ENCODE peak calls at places on chromosome 22, in six cellular contexts. One of them, this sample, is unnamed. For H3K36me3, the result is how much of the 10 kb centered on the place peaks cover.

GRCh38 chr22:50422046-50422445 is 52.8 kb downstream of the SBF1 start:
- DNase-seq in IMR-90: no peak
- DNase-seq in mesendoderm: no peak
- DNase-seq in neuronal stem cell: no peak
- DNase-seq in H1: no peak
- DNase-seq in trophoblast cell: no peak
- DNase-seq in this sample: no peak

GRCh38 chr22:30362632-30363281 is 6.0 kb downstream of the CCDC157 start:
- DNase-seq in IMR-90: no peak
- DNase-seq in mesendoderm: peak
- DNase-seq in neuronal stem cell: no peak
- DNase-seq in H1: no peak
- DNase-seq in trophoblast cell: peak
- DNase-seq in this sample: no peak

GRCh38 chr22:49031746-49032330 is 795.8 kb downstream of the BRD1 start:
- DNase-seq in IMR-90: no peak
- DNase-seq in mesendoderm: no peak
- DNase-seq in neuronal stem cell: no peak
- DNase-seq in H1: no peak
- DNase-seq in trophoblast cell: no peak
- DNase-seq in this sample: no peak

GRCh38 chr22:39839917-39840510 is 53.5 kb downstream of the ENTHD1 start:
- DNase-seq in IMR-90: no peak
- DNase-seq in mesendoderm: no peak
- DNase-seq in neuronal stem cell: no peak
- DNase-seq in H1: no peak
- DNase-seq in trophoblast cell: no peak
- DNase-seq in this sample: no peak

GRCh38 chr22:24926849-24927579 is 19.5 kb downstream of the LHFPL7 start:
- DNase-seq in IMR-90: no peak
- DNase-seq in mesendoderm: no peak
- DNase-seq in neuronal stem cell: no peak
- DNase-seq in H1: no peak
- DNase-seq in trophoblast cell: no peak
- DNase-seq in this sample: peak

GRCh38 chr22:49382451-49382735 is 445.3 kb downstream of the BRD1 start:
- DNase-seq in IMR-90: no peak
- DNase-seq in mesendoderm: no peak
- DNase-seq in neuronal stem cell: no peak
- DNase-seq in H1: no peak
- DNase-seq in trophoblast cell: no peak
- DNase-seq in this sample: no peak

GRCh38 chr22:23520875-23521441 is 59.1 kb downstream of the IGLL1 start:
- DNase-seq in IMR-90: peak
- DNase-seq in mesendoderm: no peak
- DNase-seq in neuronal stem cell: peak
- DNase-seq in H1: no peak
- DNase-seq in trophoblast cell: no peak
- DNase-seq in this sample: peak

GRCh38 chr22:27718186-27719032 is 83.1 kb downstream of the MN1 start:
- DNase-seq in IMR-90: peak
- DNase-seq in mesendoderm: peak
- DNase-seq in neuronal stem cell: no peak
- DNase-seq in H1: no peak
- DNase-seq in trophoblast cell: peak
- DNase-seq in this sample: peak

GRCh38 chr22:22346401-22347107 is 102.0 kb downstream of the VPREB1 start:
- DNase-seq in IMR-90: no peak
- DNase-seq in mesendoderm: no peak
- DNase-seq in neuronal stem cell: no peak
- DNase-seq in H1: no peak
- DNase-seq in trophoblast cell: no peak
- DNase-seq in this sample: no peak

GRCh38 chr22:40533712-40534378 is 102.7 kb downstream of the MRTFA start:
- DNase-seq in IMR-90: peak
- DNase-seq in mesendoderm: peak
- DNase-seq in neuronal stem cell: no peak
- DNase-seq in H1: no peak
- DNase-seq in trophoblast cell: no peak
- DNase-seq in this sample: peak

GRCh38 chr22:40320687-40321086 is 25.6 kb upstream of the ADSL start:
- DNase-seq in IMR-90: no peak
- DNase-seq in mesendoderm: no peak
- DNase-seq in neuronal stem cell: no peak
- DNase-seq in H1: no peak
- DNase-seq in trophoblast cell: no peak
- DNase-seq in this sample: no peak

GRCh38 chr22:37442537-37442936 is 15.3 kb upstream of the ELFN2 start:
- DNase-seq in IMR-90: peak
- DNase-seq in mesendoderm: no peak
- DNase-seq in neuronal stem cell: no peak
- DNase-seq in H1: no peak
- DNase-seq in trophoblast cell: no peak
- DNase-seq in this sample: peak

GRCh38 chr22:44329179-44329796 is 16.5 kb upstream of the SHISAL1 start:
- DNase-seq in IMR-90: peak
- DNase-seq in mesendoderm: no peak
- DNase-seq in neuronal stem cell: no peak
- DNase-seq in H1: no peak
- DNase-seq in trophoblast cell: no peak
- DNase-seq in this sample: no peak

GRCh38 chr22:50031189-50032091 is 18.9 kb upstream of the IL17REL start:
- DNase-seq in IMR-90: no peak
- DNase-seq in mesendoderm: no peak
- DNase-seq in neuronal stem cell: no peak
- DNase-seq in H1: no peak
- DNase-seq in trophoblast cell: no peak
- DNase-seq in this sample: no peak

GRCh38 chr22:23862103-23862502 is 4.4 kb downstream of the SLC2A11 start:
- DNase-seq in IMR-90: peak
- DNase-seq in mesendoderm: peak
- DNase-seq in neuronal stem cell: no peak
- DNase-seq in H1: no peak
- DNase-seq in trophoblast cell: no peak
- DNase-seq in this sample: peak

GRCh38 chr22:37148031-37148651 is 1.6 kb downstream of the IL2RB start:
- DNase-seq in IMR-90: no peak
- DNase-seq in mesendoderm: no peak
- DNase-seq in neuronal stem cell: no peak
- DNase-seq in H1: no peak
- DNase-seq in trophoblast cell: no peak
- DNase-seq in this sample: no peak

GRCh38 chr22:29072193-29072978 is 449 bp upstream of the KREMEN1 start:
- DNase-seq in IMR-90: peak
- DNase-seq in mesendoderm: peak
- DNase-seq in neuronal stem cell: peak
- DNase-seq in H1: peak
- DNase-seq in trophoblast cell: peak
- DNase-seq in this sample: peak

GRCh38 chr22:24486501-24486921 is 8.6 kb upstream of the UPB1 start:
- DNase-seq in IMR-90: peak
- DNase-seq in mesendoderm: no peak
- DNase-seq in neuronal stem cell: no peak
- DNase-seq in H1: no peak
- DNase-seq in trophoblast cell: no peak
- DNase-seq in this sample: peak

GRCh38 chr22:29306830-29307657 is 594 bp downstream of the GAS2L1 start:
- DNase-seq in IMR-90: peak
- DNase-seq in mesendoderm: peak
- DNase-seq in neuronal stem cell: peak
- DNase-seq in H1: no peak
- DNase-seq in trophoblast cell: peak
- DNase-seq in this sample: peak

GRCh38 chr22:44577391-44578114 is 79.5 kb upstream of the RTL6 start:
- DNase-seq in IMR-90: no peak
- DNase-seq in mesendoderm: no peak
- DNase-seq in neuronal stem cell: no peak
- DNase-seq in H1: no peak
- DNase-seq in trophoblast cell: no peak
- DNase-seq in this sample: no peak

GRCh38 chr22:37428649-37429586 is 1.6 kb upstream of the ELFN2 start:
- DNase-seq in IMR-90: peak
- DNase-seq in mesendoderm: peak
- DNase-seq in neuronal stem cell: peak
- DNase-seq in H1: peak
- DNase-seq in trophoblast cell: no peak
- DNase-seq in this sample: peak

GRCh38 chr22:44702479-44703219 is 645 bp downstream of the PRR5 start:
- DNase-seq in IMR-90: peak
- DNase-seq in mesendoderm: peak
- DNase-seq in neuronal stem cell: peak
- DNase-seq in H1: no peak
- DNase-seq in trophoblast cell: peak
- DNase-seq in this sample: peak

GRCh38 chr22:44685384-44686056 is 16.5 kb upstream of the PRR5 start:
- DNase-seq in IMR-90: peak
- DNase-seq in mesendoderm: peak
- DNase-seq in neuronal stem cell: no peak
- DNase-seq in H1: no peak
- DNase-seq in trophoblast cell: no peak
- DNase-seq in this sample: peak

GRCh38 chr22:31045900-31046587 is 35.1 kb upstream of the SMTN start:
- DNase-seq in IMR-90: no peak
- DNase-seq in mesendoderm: no peak
- DNase-seq in neuronal stem cell: no peak
- DNase-seq in H1: no peak
- DNase-seq in trophoblast cell: no peak
- DNase-seq in this sample: peak

GRCh38 chr22:22720201-22720723 is 75.8 kb downstream of the GGTLC2 start:
- DNase-seq in IMR-90: peak
- DNase-seq in mesendoderm: peak
- DNase-seq in neuronal stem cell: peak
- DNase-seq in H1: no peak
- DNase-seq in trophoblast cell: peak
- DNase-seq in this sample: peak

DNA sequence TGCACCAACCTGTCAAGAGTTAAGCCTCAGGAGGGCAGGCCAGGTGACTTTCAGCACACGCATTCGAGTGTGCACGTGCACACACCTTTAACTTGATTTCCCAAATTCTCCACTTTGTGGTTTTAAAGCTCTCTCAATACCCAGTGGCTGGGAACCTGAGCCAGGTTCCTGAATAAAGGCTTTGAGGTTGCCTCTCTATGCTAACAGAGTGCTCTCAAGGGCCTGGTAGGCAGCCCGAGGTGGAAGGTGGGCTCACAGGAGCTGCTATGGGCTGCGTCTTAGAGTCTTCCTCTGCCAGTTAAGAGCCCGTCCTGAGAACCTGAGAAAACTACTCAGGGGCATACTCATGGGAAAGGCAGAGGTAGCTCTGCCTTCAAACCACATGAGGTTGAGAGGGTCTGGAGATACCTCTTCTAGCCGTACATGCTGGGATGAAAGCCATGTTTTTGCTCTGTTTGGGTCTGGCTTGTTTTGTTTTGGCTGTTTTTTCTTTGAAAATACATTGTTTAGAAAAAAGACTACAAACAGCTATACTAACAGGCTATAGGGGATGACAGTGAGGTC is 11.6 kb upstream of the SERPIND1 start:
- DNase-seq in IMR-90: no peak
- DNase-seq in mesendoderm: no peak
- DNase-seq in neuronal stem cell: no peak
- DNase-seq in H1: no peak
- DNase-seq in trophoblast cell: no peak
- DNase-seq in this sample: no peak
- H3K36me3 ChIP-seq in IMR-90: under half
- H3K36me3 ChIP-seq in mesendoderm: under half
- H3K36me3 ChIP-seq in neuronal stem cell: under half
- H3K36me3 ChIP-seq in H1: under half
- H3K36me3 ChIP-seq in trophoblast cell: under half
- H3K36me3 ChIP-seq in this sample: half or more

GRCh38 chr22:46673205-46673604 is 53.0 kb downstream of the GRAMD4 start:
- DNase-seq in IMR-90: no peak
- DNase-seq in mesendoderm: no peak
- DNase-seq in neuronal stem cell: no peak
- DNase-seq in H1: no peak
- DNase-seq in trophoblast cell: no peak
- DNase-seq in this sample: no peak

GRCh38 chr22:46673677-46674236 is 53.6 kb downstream of the GRAMD4 start:
- DNase-seq in IMR-90: no peak
- DNase-seq in mesendoderm: no peak
- DNase-seq in neuronal stem cell: no peak
- DNase-seq in H1: no peak
- DNase-seq in trophoblast cell: no peak
- DNase-seq in this sample: no peak

GRCh38 chr22:46672731-46673130 is 52.5 kb downstream of the GRAMD4 start:
- DNase-seq in IMR-90: no peak
- DNase-seq in mesendoderm: no peak
- DNase-seq in neuronal stem cell: no peak
- DNase-seq in H1: no peak
- DNase-seq in trophoblast cell: peak
- DNase-seq in this sample: no peak

GRCh38 chr22:46674367-46674781 is 54.2 kb downstream of the GRAMD4 start:
- DNase-seq in IMR-90: no peak
- DNase-seq in mesendoderm: no peak
- DNase-seq in neuronal stem cell: no peak
- DNase-seq in H1: no peak
- DNase-seq in trophoblast cell: no peak
- DNase-seq in this sample: no peak

DNA sequence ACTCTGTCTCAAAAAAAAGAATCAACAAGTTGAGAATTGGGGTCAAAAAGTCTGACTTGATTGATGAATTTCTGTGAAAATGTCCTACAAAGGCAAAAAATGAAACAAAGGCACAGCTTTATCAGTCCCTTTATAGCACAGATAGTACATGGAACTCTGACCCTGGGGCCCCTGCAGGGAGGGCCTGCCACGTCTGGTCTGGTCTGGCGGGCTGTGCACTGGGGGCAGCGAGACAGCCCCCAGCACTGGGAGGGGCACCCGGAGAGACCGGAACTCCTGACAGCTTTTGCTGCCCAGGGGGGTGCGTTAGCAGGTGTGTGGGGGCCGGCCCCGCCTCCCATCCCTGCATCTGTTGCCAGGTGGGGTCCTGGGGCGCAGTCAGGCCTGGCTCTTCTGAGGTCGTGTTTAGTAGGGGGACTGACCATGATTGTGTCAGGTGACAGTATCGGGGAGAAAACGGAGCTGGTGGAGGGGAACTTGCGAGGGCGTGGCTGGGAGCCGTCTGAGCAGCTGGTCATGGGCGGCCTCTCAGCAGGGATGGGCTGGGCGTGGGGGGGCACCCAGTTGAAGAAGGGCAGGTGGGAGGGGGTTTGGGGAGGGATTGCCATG is 51.7 kb downstream of the GRAMD4 start:
- DNase-seq in IMR-90: no peak
- DNase-seq in mesendoderm: no peak
- DNase-seq in neuronal stem cell: no peak
- DNase-seq in H1: no peak
- DNase-seq in trophoblast cell: no peak
- DNase-seq in this sample: no peak
- H3K27ac ChIP-seq in IMR-90: no peak
- H3K27ac ChIP-seq in mesendoderm: no peak
- H3K27ac ChIP-seq in neuronal stem cell: no peak
- H3K27ac ChIP-seq in H1: no peak
- H3K27ac ChIP-seq in trophoblast cell: no peak
- H3K27ac ChIP-seq in this sample: no peak

GRCh38 chr22:38705235-38706100 is at the start of gene GTPBP1:
- DNase-seq in IMR-90: peak
- DNase-seq in mesendoderm: peak
- DNase-seq in neuronal stem cell: peak
- DNase-seq in H1: peak
- DNase-seq in trophoblast cell: peak
- DNase-seq in this sample: peak
- H4K8ac ChIP-seq in IMR-90: no peak
- H4K8ac ChIP-seq in mesendoderm: peak
- H4K8ac ChIP-seq in neuronal stem cell: no peak
- H4K8ac ChIP-seq in H1: peak
- H4K8ac ChIP-seq in trophoblast cell: peak
- H4K8ac ChIP-seq in this sample: peak

GRCh38 chr22:41579997-41580355 is 9.7 kb downstream of the PMM1 start:
- DNase-seq in IMR-90: no peak
- DNase-seq in mesendoderm: no peak
- DNase-seq in neuronal stem cell: no peak
- DNase-seq in H1: no peak
- DNase-seq in trophoblast cell: no peak
- DNase-seq in this sample: no peak
- H3K36me3 ChIP-seq in IMR-90: half or more
- H3K36me3 ChIP-seq in mesendoderm: under half
- H3K36me3 ChIP-seq in neuronal stem cell: under half
- H3K36me3 ChIP-seq in H1: under half
- H3K36me3 ChIP-seq in trophoblast cell: half or more
- H3K36me3 ChIP-seq in this sample: half or more